ENCODE peak calls at places on chromosomes 1 and 21, in five cellular contexts. R is RCC 7860; T is lung microvascular endothelial cell; O is activated CD4-positive, alpha-beta T cell treated with anti-CD3 and anti-CD28 coated beads for 24 hours; B is CD8-positive, alpha-beta memory T cell. P is an unnamed sample.

GRCh38 chr21:42389449-42389835 is 6.4 kb downstream of the TMPRSS3 start:
- DNase-seq in R (no peak), T (no peak), O (no peak), B (no peak), P (no peak)

GRCh38 chr1:34684246-34684645 is 70.6 kb upstream of the GJB5 start:
- DNase-seq in R (no peak), T (no peak), O (no peak), B (no peak), P (no peak)

GRCh38 chr21:34908424-34909055 is 140.6 kb downstream of the RUNX1 start:
- DNase-seq in R (no peak), T (no peak), O (no peak), B (no peak), P (no peak)

GRCh38 chr1:223429313-223429731 is 36.1 kb downstream of the CCDC185 start:
- DNase-seq in R (no peak), T (no peak), O (no peak), B (no peak), P (no peak)

GRCh38 chr1:192788184-192788583 is 20.7 kb upstream of the RGS2 start:
- DNase-seq in R (peak; percentile 72), T (peak; percentile 66), O (no peak), B (no peak), P (peak; percentile 44)

GRCh38 chr1:18926315-18927081 is 24.1 kb upstream of the ALDH4A1 start:
- DNase-seq in R (peak; percentile 97), T (peak; percentile 83), O (peak; percentile 72), B (peak; percentile 74), P (peak; percentile 98)

GRCh38 chr1:25528881-25529517 is 14.4 kb upstream of the LDLRAP1 start:
- DNase-seq in R (no peak), T (no peak), O (no peak), B (no peak), P (no peak)

GRCh38 chr1:88284066-88284465 is 400.0 kb upstream of the PKN2 start:
- DNase-seq in R (no peak), T (no peak), O (no peak), B (no peak), P (no peak)